ENCODE peak calls at places on chromosomes 2 and 18, in six cellular contexts. One of them, this sample, is unnamed.
A peak's percentile ranks its signal among the peaks of the same experiment; 100 is the strongest.

GRCh38 chr2:12787891-12788783 is 71.4 kb downstream of the TRIB2 start:
- DNase-seq in testis: peak; percentile 27
- DNase-seq in non-pigmented ciliary epithelial cell: peak; percentile 50
- DNase-seq in KG1: no peak
- DNase-seq in activated T-cell treated with anti-CD3 and anti-CD28 coated beads for 1 hour: no peak
- DNase-seq in AG08395: peak; percentile 71
- DNase-seq in this sample: no peak

GRCh38 chr2:237414056-237414661 is at the start of gene COL6A3:
- DNase-seq in non-pigmented ciliary epithelial cell: peak; percentile 32
- DNase-seq in activated T-cell treated with anti-CD3 and anti-CD28 coated beads for 1 hour: no peak
- DNase-seq in KG1: no peak
- DNase-seq in AG08395: peak; percentile 73
- DNase-seq in testis: peak; percentile 78
- DNase-seq in this sample: no peak

GRCh38 chr2:181169459-181169858 is 189.1 kb downstream of the UBE2E3 start:
- DNase-seq in testis: no peak
- DNase-seq in activated T-cell treated with anti-CD3 and anti-CD28 coated beads for 1 hour: no peak
- DNase-seq in AG08395: no peak
- DNase-seq in non-pigmented ciliary epithelial cell: no peak
- DNase-seq in KG1: no peak
- DNase-seq in this sample: no peak

GRCh38 chr2:223674998-223675609 is 72.9 kb upstream of the SCG2 start:
- DNase-seq in AG08395: peak; percentile 36
- DNase-seq in activated T-cell treated with anti-CD3 and anti-CD28 coated beads for 1 hour: no peak
- DNase-seq in KG1: no peak
- DNase-seq in testis: peak; percentile 48
- DNase-seq in non-pigmented ciliary epithelial cell: no peak
- DNase-seq in this sample: no peak

GRCh38 chr2:111946294-111947114 is 48.1 kb downstream of the MERTK start:
- DNase-seq in AG08395: peak; percentile 56
- DNase-seq in activated T-cell treated with anti-CD3 and anti-CD28 coated beads for 1 hour: no peak
- DNase-seq in non-pigmented ciliary epithelial cell: peak; percentile 48
- DNase-seq in KG1: no peak
- DNase-seq in testis: peak; percentile 28
- DNase-seq in this sample: no peak

GRCh38 chr2:188383158-188383557 is 91.5 kb downstream of the GULP1 start:
- DNase-seq in non-pigmented ciliary epithelial cell: no peak
- DNase-seq in KG1: no peak
- DNase-seq in activated T-cell treated with anti-CD3 and anti-CD28 coated beads for 1 hour: no peak
- DNase-seq in AG08395: no peak
- DNase-seq in testis: no peak
- DNase-seq in this sample: no peak

GRCh38 chr2:151973901-151974199 is 125.0 kb downstream of the CACNB4 start:
- DNase-seq in KG1: no peak
- DNase-seq in activated T-cell treated with anti-CD3 and anti-CD28 coated beads for 1 hour: no peak
- DNase-seq in AG08395: peak; percentile 10
- DNase-seq in testis: peak; percentile 27
- DNase-seq in non-pigmented ciliary epithelial cell: peak; percentile 5
- DNase-seq in this sample: no peak

GRCh38 chr18:80246656-80247402 is 485 bp downstream of the PARD6G start:
- DNase-seq in activated T-cell treated with anti-CD3 and anti-CD28 coated beads for 1 hour: no peak
- DNase-seq in AG08395: no peak
- DNase-seq in KG1: no peak
- DNase-seq in non-pigmented ciliary epithelial cell: no peak
- DNase-seq in testis: peak; percentile 51
- DNase-seq in this sample: no peak

GRCh38 chr18:52888014-52888413 is 548.0 kb downstream of the DCC start:
- DNase-seq in testis: no peak
- DNase-seq in non-pigmented ciliary epithelial cell: no peak
- DNase-seq in activated T-cell treated with anti-CD3 and anti-CD28 coated beads for 1 hour: no peak
- DNase-seq in KG1: no peak
- DNase-seq in AG08395: no peak
- DNase-seq in this sample: no peak

GRCh38 chr2:2586961-2587360 is 255.9 kb upstream of the MYT1L start:
- DNase-seq in AG08395: no peak
- DNase-seq in activated T-cell treated with anti-CD3 and anti-CD28 coated beads for 1 hour: no peak
- DNase-seq in non-pigmented ciliary epithelial cell: no peak
- DNase-seq in testis: no peak
- DNase-seq in KG1: no peak
- DNase-seq in this sample: no peak

GRCh38 chr2:183348492-183348891 is 224.2 kb downstream of the NUP35 start:
- DNase-seq in non-pigmented ciliary epithelial cell: no peak
- DNase-seq in activated T-cell treated with anti-CD3 and anti-CD28 coated beads for 1 hour: no peak
- DNase-seq in AG08395: no peak
- DNase-seq in testis: no peak
- DNase-seq in KG1: no peak
- DNase-seq in this sample: no peak

GRCh38 chr2:84285056-84285747 is 173.9 kb downstream of the SUCLG1 start:
- DNase-seq in AG08395: no peak
- DNase-seq in activated T-cell treated with anti-CD3 and anti-CD28 coated beads for 1 hour: no peak
- DNase-seq in testis: no peak
- DNase-seq in KG1: no peak
- DNase-seq in non-pigmented ciliary epithelial cell: no peak
- DNase-seq in this sample: no peak

GRCh38 chr2:21939961-21940360 is 816.2 kb downstream of the TDRD15 start:
- DNase-seq in KG1: no peak
- DNase-seq in AG08395: no peak
- DNase-seq in non-pigmented ciliary epithelial cell: peak; percentile 19
- DNase-seq in activated T-cell treated with anti-CD3 and anti-CD28 coated beads for 1 hour: no peak
- DNase-seq in testis: no peak
- DNase-seq in this sample: no peak

GRCh38 chr18:77101410-77102245 is 31.0 kb downstream of the MBP start:
- DNase-seq in AG08395: peak; percentile 89
- DNase-seq in testis: peak; percentile 76
- DNase-seq in activated T-cell treated with anti-CD3 and anti-CD28 coated beads for 1 hour: no peak
- DNase-seq in KG1: no peak
- DNase-seq in non-pigmented ciliary epithelial cell: peak; percentile 95
- DNase-seq in this sample: peak; percentile 43

GRCh38 chr2:152335016-152335850 is at the start of gene FMNL2:
- DNase-seq in testis: peak; percentile 92
- DNase-seq in AG08395: peak; percentile 80
- DNase-seq in KG1: peak; percentile 21
- DNase-seq in non-pigmented ciliary epithelial cell: no peak
- DNase-seq in activated T-cell treated with anti-CD3 and anti-CD28 coated beads for 1 hour: no peak
- DNase-seq in this sample: no peak

GRCh38 chr2:172287605-172288326 is 139.6 kb upstream of the ITGA6 start:
- DNase-seq in non-pigmented ciliary epithelial cell: no peak
- DNase-seq in testis: no peak
- DNase-seq in KG1: no peak
- DNase-seq in AG08395: no peak
- DNase-seq in activated T-cell treated with anti-CD3 and anti-CD28 coated beads for 1 hour: no peak
- DNase-seq in this sample: no peak

GRCh38 chr18:33128581-33128980 is 311.9 kb downstream of the CCDC178 start:
- DNase-seq in KG1: no peak
- DNase-seq in non-pigmented ciliary epithelial cell: no peak
- DNase-seq in activated T-cell treated with anti-CD3 and anti-CD28 coated beads for 1 hour: no peak
- DNase-seq in testis: no peak
- DNase-seq in AG08395: no peak
- DNase-seq in this sample: no peak

GRCh38 chr18:28494151-28494550 is 317.2 kb upstream of the CDH2 start:
- DNase-seq in KG1: no peak
- DNase-seq in non-pigmented ciliary epithelial cell: no peak
- DNase-seq in AG08395: no peak
- DNase-seq in activated T-cell treated with anti-CD3 and anti-CD28 coated beads for 1 hour: no peak
- DNase-seq in testis: no peak
- DNase-seq in this sample: no peak

GRCh38 chr18:68564348-68564747 is 150.6 kb downstream of the TMX3 start:
- DNase-seq in testis: no peak
- DNase-seq in AG08395: no peak
- DNase-seq in activated T-cell treated with anti-CD3 and anti-CD28 coated beads for 1 hour: no peak
- DNase-seq in KG1: no peak
- DNase-seq in non-pigmented ciliary epithelial cell: no peak
- DNase-seq in this sample: no peak

GRCh38 chr18:23238651-23239349 is 103.5 kb downstream of the CABLES1 start:
- DNase-seq in activated T-cell treated with anti-CD3 and anti-CD28 coated beads for 1 hour: no peak
- DNase-seq in AG08395: peak; percentile 25
- DNase-seq in non-pigmented ciliary epithelial cell: no peak
- DNase-seq in testis: no peak
- DNase-seq in KG1: no peak
- DNase-seq in this sample: no peak

GRCh38 chr18:28805491-28805890 is 628.6 kb upstream of the CDH2 start:
- DNase-seq in activated T-cell treated with anti-CD3 and anti-CD28 coated beads for 1 hour: no peak
- DNase-seq in KG1: no peak
- DNase-seq in non-pigmented ciliary epithelial cell: no peak
- DNase-seq in AG08395: no peak
- DNase-seq in testis: no peak
- DNase-seq in this sample: no peak

GRCh38 chr2:234629596-234629995 is 132.7 kb upstream of the ARL4C start:
- DNase-seq in testis: no peak
- DNase-seq in activated T-cell treated with anti-CD3 and anti-CD28 coated beads for 1 hour: no peak
- DNase-seq in KG1: no peak
- DNase-seq in AG08395: no peak
- DNase-seq in non-pigmented ciliary epithelial cell: no peak
- DNase-seq in this sample: no peak